ENCODE peak calls at places on chromosomes 13 and 19, in six cellular contexts. E is H1, B is GM23338, F is HepG2, C is K562, R is GM12878. L is an unnamed sample.

GRCh38 chr13:83503424-83503823 is 378.9 kb downstream of the SLITRK1 start:
- DNase-seq in B (no peak), C (no peak), E (no peak), R (no peak), F (no peak), L (no peak)

GRCh38 chr19:4374451-4375163 is 25.7 kb downstream of the SH3GL1 start:
- DNase-seq in E (no peak), C (peak; percentile 89), B (no peak), F (peak; percentile 79), R (no peak), L (no peak)

GRCh38 chr19:45812297-45812696 is 2.8 kb downstream of the RSPH6A start:
- DNase-seq in F (no peak), R (no peak), E (no peak), C (no peak), B (no peak), L (no peak)

GRCh38 chr13:76833465-76833864 is 52.7 kb downstream of the KCTD12 start:
- DNase-seq in C (no peak), E (no peak), R (no peak), F (no peak), B (no peak), L (no peak)

GRCh38 chr13:100068532-100068931 is 20.4 kb upstream of the PCCA start:
- DNase-seq in C (no peak), B (no peak), E (no peak), F (no peak), R (no peak), L (no peak)

GRCh38 chr13:95298971-95299627 is 2.2 kb downstream of the ABCC4 start:
- DNase-seq in B (no peak), C (no peak), F (no peak), E (no peak), R (no peak), L (no peak)

GRCh38 chr13:100302391-100302790 is 213.5 kb downstream of the PCCA start:
- DNase-seq in F (no peak), R (no peak), B (no peak), E (no peak), C (no peak), L (no peak)

GRCh38 chr13:94080527-94080926 is 399.0 kb downstream of the DCT start:
- DNase-seq in B (no peak), F (no peak), C (no peak), E (no peak), R (no peak), L (no peak)

GRCh38 chr19:18832331-18833140 is 777 bp downstream of the UPF1 start:
- DNase-seq in R (no peak), F (peak; percentile 46), C (peak; percentile 71), B (peak; percentile 70), E (peak; percentile 67), L (peak; percentile 58)

DNA sequence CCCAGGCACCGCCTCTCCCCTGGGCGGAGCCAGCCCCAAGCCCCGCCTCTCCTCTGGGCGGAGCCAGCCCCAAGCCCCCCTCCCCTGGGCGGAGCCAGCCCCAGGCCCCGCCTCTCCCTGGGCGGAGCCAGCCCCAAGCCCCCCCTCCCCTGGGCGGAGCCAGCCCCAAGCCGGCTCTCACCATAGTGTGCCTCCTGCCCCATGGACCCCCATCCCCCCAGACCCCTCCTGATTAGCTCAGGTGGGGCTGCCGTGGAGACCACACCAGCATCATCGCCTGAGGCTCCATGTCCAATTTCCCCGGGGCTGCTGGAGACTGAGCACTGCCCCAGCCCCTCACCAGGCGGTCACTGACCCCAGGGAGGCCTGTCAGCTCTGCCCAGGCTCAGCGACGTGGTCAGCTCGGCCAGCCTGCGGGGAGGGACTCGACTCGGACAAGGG is 4.2 kb upstream of the MADCAM1 start:
- DNase-seq in F (no peak), R (no peak), B (peak; percentile 44), E (no peak), C (peak; percentile 72), L (peak; percentile 36)
- TF ChIP-seq CREB1 in F (no peak), R (no peak), B (no peak), E (no peak), C (no peak), L (no peak)

GRCh38 chr19:41668315-41668714 is 19.8 kb downstream of the CEACAM7 start:
- DNase-seq in R (no peak), E (no peak), B (no peak), F (no peak), C (no peak), L (no peak)
- TF ChIP-seq CREB1 in R (no peak), E (no peak), B (no peak), F (no peak), C (no peak), L (no peak)

GRCh38 chr19:29815231-29815630 is 3.4 kb downstream of the CCNE1 start:
- DNase-seq in E (no peak), F (no peak), R (peak; percentile 70), B (no peak), C (no peak), L (no peak)
- TF ChIP-seq CREB1 in E (no peak), F (no peak), R (no peak), B (no peak), C (no peak), L (no peak)

GRCh38 chr19:39918183-39918651 is 16.2 kb downstream of the FCGBP start:
- DNase-seq in B (no peak), E (no peak), F (no peak), C (no peak), R (no peak), L (no peak)
- TF ChIP-seq CREB1 in B (no peak), E (no peak), F (no peak), C (no peak), R (no peak), L (no peak)

GRCh38 chr13:42815686-42816085 is 34.3 kb downstream of the FAM216B start:
- DNase-seq in E (no peak), F (no peak), B (no peak), R (no peak), C (no peak), L (no peak)

GRCh38 chr13:42808572-42808971 is 27.2 kb downstream of the FAM216B start:
- DNase-seq in E (no peak), B (no peak), C (no peak), F (no peak), R (no peak), L (no peak)

GRCh38 chr13:42814868-42815267 is 33.5 kb downstream of the FAM216B start:
- DNase-seq in F (no peak), B (no peak), E (no peak), R (no peak), C (no peak), L (no peak)

GRCh38 chr13:42816538-42816937 is 35.2 kb downstream of the FAM216B start:
- DNase-seq in F (no peak), C (no peak), E (no peak), R (no peak), B (no peak), L (no peak)

DNA sequence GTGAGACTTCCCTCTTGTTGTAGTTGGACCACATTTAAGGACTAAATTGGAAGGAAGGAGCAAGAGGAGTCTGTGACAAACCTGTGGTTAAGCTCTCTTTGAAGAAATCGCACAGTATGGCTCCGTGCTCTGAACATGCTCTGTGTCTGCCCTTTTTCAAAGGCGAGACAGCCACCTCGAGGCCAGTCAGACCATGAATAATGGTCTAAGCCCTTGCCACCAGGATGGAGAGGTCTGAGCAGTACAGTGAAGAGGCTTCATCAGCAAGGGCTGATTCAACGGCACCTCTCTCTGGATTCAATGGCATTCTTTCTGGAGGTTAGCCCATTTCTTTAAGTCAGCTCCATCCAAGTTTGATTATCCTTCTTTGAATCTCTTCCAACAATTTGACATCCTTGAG is 30.9 kb downstream of the FAM216B start:
- DNase-seq in B (no peak), F (no peak), E (no peak), R (no peak), C (no peak), L (no peak)
- TF ChIP-seq CREB1 in B (no peak), F (no peak), E (no peak), R (no peak), C (no peak), L (no peak)